ENCODE peak calls at places on chromosomes 12 and 14, in six cellular contexts. W is H1, Y is T follicular helper cell, R is NCI-H1105 treated with DMSO at 0.1 percent for 48 hours, L is brain microvascular endothelial cell, S is coronary artery. A is an unnamed sample.

GRCh38 chr12:57227315-57228115 is 2.0 kb upstream of the SHMT2 start:
- DNase-seq in W (no peak), Y (no peak), R (no peak), L (no peak), S (no peak), A (no peak)

GRCh38 chr14:93537962-93538361 is 107.2 kb downstream of the UNC79 start:
- DNase-seq in W (no peak), Y (no peak), R (no peak), L (no peak), S (no peak), A (no peak)

GRCh38 chr12:130933269-130933995 is 20.3 kb upstream of the ADGRD1 start:
- DNase-seq in W (no peak), Y (no peak), R (peak; percentile 4), L (no peak), S (no peak), A (no peak)

GRCh38 chr12:54204316-54204715 is 15.5 kb upstream of the SMUG1 start:
- DNase-seq in W (no peak), Y (no peak), R (no peak), L (no peak), S (no peak), A (no peak)

GRCh38 chr12:64669270-64669842 is 59.1 kb downstream of the RASSF3 start:
- DNase-seq in W (no peak), Y (peak; percentile 48), R (no peak), L (no peak), S (no peak), A (peak; percentile 73)

GRCh38 chr14:84622357-84622756 is 907.6 kb upstream of the FLRT2 start:
- DNase-seq in W (no peak), Y (no peak), R (no peak), L (peak; percentile 11), S (no peak), A (no peak)

GRCh38 chr14:39087493-39087892 is 15.5 kb downstream of the SEC23A start:
- DNase-seq in W (no peak), Y (no peak), R (no peak), L (no peak), S (no peak), A (no peak)

GRCh38 chr12:1927751-1928351 is 9.4 kb upstream of the CACNA2D4 start:
- DNase-seq in W (no peak), Y (no peak), R (no peak), L (no peak), S (no peak), A (peak; percentile 24)

GRCh38 chr12:48925218-48925871 is at the start of gene FKBP11:
- DNase-seq in W (peak; percentile 46), Y (peak; percentile 71), R (no peak), L (peak; percentile 22), S (peak; percentile 75), A (peak; percentile 71)

GRCh38 chr12:56336361-56337167 is 2.1 kb upstream of the IL23A start:
- DNase-seq in W (no peak), Y (no peak), R (no peak), L (no peak), S (no peak), A (no peak)

GRCh38 chr12:75571651-75572050 is 60.2 kb upstream of the KRR1 start:
- DNase-seq in W (no peak), Y (no peak), R (no peak), L (no peak), S (no peak), A (no peak)

GRCh38 chr14:39454906-39455539 is 22.8 kb upstream of the FBXO33 start:
- DNase-seq in W (no peak), Y (no peak), R (no peak), L (no peak), S (no peak), A (no peak)

GRCh38 chr12:57130941-57131340 is 2.7 kb downstream of the LRP1 start:
- DNase-seq in W (no peak), Y (no peak), R (no peak), L (no peak), S (no peak), A (no peak)

GRCh38 chr12:123900898-123901376 is 71.7 kb downstream of the CCDC92 start:
- DNase-seq in W (no peak), Y (no peak), R (no peak), L (no peak), S (no peak), A (no peak)

GRCh38 chr14:90624228-90624627 is 192.0 kb downstream of the TTC7B start:
- DNase-seq in W (no peak), Y (no peak), R (no peak), L (no peak), S (no peak), A (no peak)

GRCh38 chr12:65871865-65872645 is 47.8 kb downstream of the HMGA2 start:
- DNase-seq in W (no peak), Y (no peak), R (no peak), L (no peak), S (no peak), A (no peak)

GRCh38 chr14:101619484-101619883 is 58.2 kb downstream of the DIO3 start:
- DNase-seq in W (no peak), Y (no peak), R (no peak), L (no peak), S (no peak), A (no peak)

GRCh38 chr14:72054929-72055328 is 122.7 kb downstream of the RGS6 start:
- DNase-seq in W (no peak), Y (no peak), R (no peak), L (no peak), S (no peak), A (no peak)

GRCh38 chr12:39124768-39125167 is 219.4 kb upstream of the CPNE8 start:
- DNase-seq in W (no peak), Y (no peak), R (no peak), L (no peak), S (no peak), A (no peak)

GRCh38 chr12:97038859-97039258 is 131.8 kb downstream of the NEDD1 start:
- DNase-seq in W (no peak), Y (no peak), R (no peak), L (no peak), S (no peak), A (no peak)

GRCh38 chr12:62371661-62372060 is 95.0 kb upstream of the MON2 start:
- DNase-seq in W (no peak), Y (no peak), R (no peak), L (no peak), S (no peak), A (no peak)

GRCh38 chr14:98984719-98985041 is 287.3 kb downstream of the BCL11B start:
- DNase-seq in W (no peak), Y (peak; percentile 44), R (no peak), L (no peak), S (peak; percentile 28), A (peak; percentile 34)

GRCh38 chr12:102740157-102741032 is 176.6 kb downstream of the PAH start:
- DNase-seq in W (no peak), Y (no peak), R (peak; percentile 67), L (peak; percentile 20), S (no peak), A (no peak)

GRCh38 chr12:101743242-101743641 is 4.0 kb upstream of the SYCP3 start:
- DNase-seq in W (no peak), Y (no peak), R (no peak), L (no peak), S (no peak), A (no peak)

GRCh38 chr12:49644620-49644994 is 21.2 kb downstream of the PRPF40B start:
- DNase-seq in W (no peak), Y (peak; percentile 78), R (peak; percentile 29), L (peak; percentile 57), S (no peak), A (peak; percentile 79)

GRCh38 chr12:17592472-17592871 is 497.5 kb downstream of the RERGL start:
- DNase-seq in W (no peak), Y (no peak), R (no peak), L (no peak), S (no peak), A (no peak)

A was measured in stomach.